ENCODE peak calls at places on chromosome 13, in ten cellular contexts. Y is CD8-positive, alpha-beta T cell; H is fibroblast of lung; G is heart right ventricle; C is pancreas; W is adrenal gland; B is GM12878; Z is endodermal cell; U is PC-3; A is uterus. R is an unnamed sample.

GRCh38 chr13:102648046-102648445 is 46.8 kb downstream of the METTL21C start:
- DNase-seq in H (no peak), Y (no peak), A (no peak), B (no peak), C (no peak), W (no peak), U (no peak), Z (no peak), G (no peak), R (peak; percentile 22)

GRCh38 chr13:23378009-23378632 is 55.4 kb downstream of the SACS start:
- DNase-seq in C (no peak), U (peak; percentile 87), Y (no peak), B (peak; percentile 68), G (no peak), H (peak; percentile 99), A (peak; percentile 41), Z (no peak), W (peak; percentile 40), R (peak; percentile 94)

GRCh38 chr13:45257638-45258338 is 56.9 kb upstream of the KCTD4 start:
- DNase-seq in Z (no peak), G (no peak), U (peak; percentile 12), H (peak; percentile 57), Y (no peak), A (no peak), W (no peak), B (no peak), C (no peak), R (no peak)

GRCh38 chr13:90928109-90928508 is 419.4 kb upstream of the MIR17HG start:
- DNase-seq in C (no peak), H (no peak), B (no peak), U (no peak), A (no peak), W (no peak), Z (no peak), G (no peak), Y (no peak), R (no peak)

GRCh38 chr13:99648266-99648665 is 147.0 kb downstream of the TM9SF2 start:
- DNase-seq in B (no peak), A (no peak), C (no peak), Y (no peak), G (no peak), W (no peak), U (no peak), Z (no peak), H (no peak), R (no peak)

GRCh38 chr13:39483326-39483725 is 119.7 kb downstream of the LHFPL6 start:
- DNase-seq in W (no peak), A (no peak), C (no peak), G (no peak), U (no peak), Z (no peak), Y (no peak), H (no peak), B (no peak), R (peak; percentile 33)

GRCh38 chr13:71758823-71759222 is 108.2 kb downstream of the DACH1 start:
- DNase-seq in A (no peak), W (no peak), C (no peak), G (no peak), H (peak; percentile 23), B (no peak), Y (no peak), U (no peak), Z (no peak), R (no peak)

GRCh38 chr13:96542986-96543385 is 451.3 kb downstream of the OXGR1 start:
- DNase-seq in C (no peak), Y (no peak), A (no peak), U (no peak), Z (no peak), H (no peak), B (no peak), G (no peak), W (no peak), R (no peak)

GRCh38 chr13:84661718-84662117 is 779.4 kb upstream of the SLITRK1 start:
- DNase-seq in A (no peak), W (no peak), B (no peak), Y (no peak), U (no peak), G (no peak), H (no peak), C (no peak), Z (no peak), R (no peak)

GRCh38 chr13:104416973-104417372 is 1350.8 kb upstream of the SLC10A2 start:
- DNase-seq in B (no peak), A (no peak), H (no peak), G (no peak), U (no peak), Y (no peak), W (no peak), C (no peak), Z (no peak), R (no peak)

GRCh38 chr13:104426435-104426834 is 1360.2 kb upstream of the SLC10A2 start:
- DNase-seq in A (no peak), W (no peak), G (no peak), H (no peak), B (no peak), Y (no peak), Z (no peak), C (no peak), U (no peak), R (no peak)

DNA sequence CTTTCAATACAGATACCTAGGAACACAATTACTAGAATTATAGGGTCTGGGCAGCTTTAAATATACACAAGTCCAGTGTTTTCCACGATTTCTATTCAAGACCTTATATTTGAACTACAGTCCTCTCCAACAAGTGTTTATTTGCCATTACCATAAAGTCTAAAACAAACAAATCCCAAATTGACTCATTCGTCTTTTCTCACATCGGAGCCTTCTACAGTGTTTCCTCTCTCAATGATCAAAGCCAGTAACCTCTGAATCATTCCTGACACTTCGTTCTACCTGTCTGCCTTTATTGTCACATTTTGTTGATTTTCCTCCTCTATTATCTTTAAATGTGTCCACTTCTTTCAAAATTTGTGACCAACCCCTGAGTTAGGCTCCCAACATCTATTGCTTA is 1356.5 kb upstream of the SLC10A2 start:
- DNase-seq in H (no peak), W (no peak), A (no peak), Z (no peak), G (no peak), Y (no peak), U (peak; percentile 34), C (no peak), B (no peak), R (no peak)
- H3K27ac ChIP-seq in H (no peak overlapping the region), W (no peak overlapping the region), A (no peak overlapping the region), Z (no peak overlapping the region), G (no peak overlapping the region), Y (no peak overlapping the region), U (no peak overlapping the region), C (no peak overlapping the region), B (no peak overlapping the region), R (no peak overlapping the region)

DNA sequence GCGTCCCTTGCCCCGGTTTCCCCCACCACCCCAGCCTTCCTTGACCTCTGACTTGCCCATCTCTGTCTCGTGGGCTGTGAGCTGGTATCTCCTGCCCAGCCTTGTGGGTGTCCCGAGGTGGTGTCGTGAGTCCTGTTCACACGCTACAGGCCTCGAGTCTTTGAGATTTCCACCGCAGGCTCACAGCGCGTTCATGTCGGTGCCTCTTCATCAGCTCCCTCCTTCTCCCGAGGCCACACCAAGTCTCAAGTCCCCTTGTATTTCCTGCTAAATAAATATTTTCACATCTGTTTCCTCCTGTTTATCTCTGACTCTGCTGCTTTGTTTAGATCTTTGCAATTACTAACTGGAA is 130.3 kb upstream of the RNF113B start:
- DNase-seq in B (no peak), Y (no peak), Z (no peak), W (peak; percentile 19), A (no peak), U (no peak), C (no peak), H (no peak), G (no peak), R (no peak)
- H3K4me1 ChIP-seq in B (no peaks in the 10 kb centered on the region), Y (no peaks in the 10 kb centered on the region), Z (peaks cover 26% of the 10 kb centered on the region), W (peaks cover 14% of the 10 kb centered on the region), A (no peaks in the 10 kb centered on the region), U (peaks cover 4% of the 10 kb centered on the region), C (no peaks in the 10 kb centered on the region), H (peaks cover 10% of the 10 kb centered on the region), G (peaks cover 49% of the 10 kb centered on the region), R (no peaks in the 10 kb centered on the region)

DNA sequence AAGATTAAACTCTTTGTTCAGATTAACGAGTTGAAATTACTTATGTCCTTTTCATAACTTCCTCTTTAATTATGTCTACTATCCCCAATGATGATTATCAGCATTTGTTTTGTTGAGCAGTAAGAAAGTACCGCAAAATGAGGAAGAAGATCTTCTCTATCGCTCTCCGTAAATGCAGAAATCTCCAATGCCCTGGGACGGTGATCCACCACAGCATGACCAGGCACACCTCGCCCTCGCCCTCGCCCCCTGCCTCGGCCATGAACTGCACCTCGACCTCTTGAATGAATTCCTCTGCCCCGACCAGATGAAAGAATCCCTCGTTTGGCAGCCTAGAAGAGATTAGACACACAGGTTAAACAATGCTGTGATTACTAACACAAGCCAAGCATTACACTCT is 69.1 kb downstream of the RBM26 start:
- DNase-seq in C (no peak), U (no peak), G (no peak), W (no peak), A (no peak), B (no peak), Z (peak; percentile 47), Y (no peak), H (no peak), R (no peak)
- TF ChIP-seq CTCF in C (no peak), U (no peak), G (no peak), W (no peak), A (no peak), B (no peak), Z (no peak), Y (no peak), H (no peak), R (no peak)

GRCh38 chr13:114097893-114098688 is 34.3 kb downstream of the RASA3 start:
- DNase-seq in A (peak; percentile 14), Y (no peak), B (no peak), C (no peak), Z (peak; percentile 68), H (no peak), U (no peak), W (peak; percentile 10), G (peak; percentile 8), R (no peak)

GRCh38 chr13:114099191-114099590 is 33.2 kb downstream of the RASA3 start:
- DNase-seq in U (peak; percentile 73), Z (peak; percentile 92), G (peak; percentile 70), Y (no peak), H (peak; percentile 94), W (peak; percentile 61), A (peak; percentile 77), C (no peak), B (no peak), R (no peak)

GRCh38 chr13:114096031-114096485 is 36.4 kb downstream of the RASA3 start:
- DNase-seq in Y (no peak), C (no peak), U (no peak), A (no peak), W (peak; percentile 6), Z (peak; percentile 37), H (no peak), B (no peak), G (no peak), R (no peak)

GRCh38 chr13:114096811-114097503 is 35.5 kb downstream of the RASA3 start:
- DNase-seq in C (no peak), A (no peak), W (no peak), Z (peak; percentile 43), G (no peak), Y (no peak), B (no peak), U (no peak), H (no peak), R (peak; percentile 47)

DNA sequence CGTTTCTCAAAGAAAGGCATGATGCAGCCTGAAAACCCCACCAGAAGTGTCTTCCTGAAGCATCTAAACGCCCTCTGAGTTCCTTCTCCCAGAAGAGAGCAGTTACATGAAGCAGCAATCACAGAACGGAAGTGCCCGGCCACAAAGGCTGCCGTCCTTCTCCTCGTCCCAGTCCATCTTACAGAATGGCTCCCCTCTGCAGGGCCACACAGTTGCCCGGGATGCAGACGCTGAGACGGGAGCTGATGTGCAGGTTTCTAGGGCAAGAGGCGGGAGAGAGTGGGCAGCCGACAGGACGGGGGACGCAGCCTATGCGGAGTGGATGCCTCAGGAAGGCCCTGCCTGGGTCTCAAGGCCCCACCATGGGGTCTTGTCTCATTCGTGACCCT is 34.9 kb downstream of the RASA3 start:
- DNase-seq in A (no peak), Y (no peak), G (no peak), Z (no peak), H (no peak), W (no peak), U (no peak), C (no peak), B (no peak), R (no peak)
- H3K27ac ChIP-seq in A (no peak overlapping the region), Y (no peak overlapping the region), G (no peak overlapping the region), Z (peak overlapping the region; percentile 91), H (peak overlapping the region; percentile 51), W (no peak overlapping the region), U (no peak overlapping the region), C (no peak overlapping the region), B (no peak overlapping the region), R (no peak overlapping the region)